ENCODE peak calls at places on chromosomes 7 and 10, in ten cellular contexts. One of them, this sample, is unnamed.

GRCh38 chr7:104791065-104791464 is 222.9 kb upstream of the KMT2E start:
- DNase-seq in CD8-positive, alpha-beta memory T cell: no peak
- DNase-seq in AG10803: no peak
- DNase-seq in upper lobe of right lung: no peak
- DNase-seq in aorta: no peak
- DNase-seq in cardiac fibroblast: peak
- DNase-seq in AG04450: no peak
- DNase-seq in fibroblast of mammary gland: no peak
- DNase-seq in cardiac muscle cell: no peak
- DNase-seq in lung: no peak
- DNase-seq in this sample: no peak

GRCh38 chr7:118949031-118949430 is 724.5 kb downstream of the ANKRD7 start:
- DNase-seq in AG10803: no peak
- DNase-seq in AG04450: no peak
- DNase-seq in aorta: no peak
- DNase-seq in lung: no peak
- DNase-seq in fibroblast of mammary gland: peak
- DNase-seq in upper lobe of right lung: no peak
- DNase-seq in CD8-positive, alpha-beta memory T cell: no peak
- DNase-seq in cardiac fibroblast: no peak
- DNase-seq in cardiac muscle cell: no peak
- DNase-seq in this sample: no peak

GRCh38 chr7:148095066-148095465 is 495.5 kb upstream of the C7orf33 start:
- DNase-seq in fibroblast of mammary gland: no peak
- DNase-seq in CD8-positive, alpha-beta memory T cell: no peak
- DNase-seq in aorta: no peak
- DNase-seq in cardiac fibroblast: no peak
- DNase-seq in cardiac muscle cell: no peak
- DNase-seq in upper lobe of right lung: no peak
- DNase-seq in AG04450: no peak
- DNase-seq in lung: no peak
- DNase-seq in AG10803: no peak
- DNase-seq in this sample: no peak

GRCh38 chr7:50315193-50315592 is 10.7 kb downstream of the IKZF1 start:
- DNase-seq in fibroblast of mammary gland: no peak
- DNase-seq in upper lobe of right lung: no peak
- DNase-seq in aorta: no peak
- DNase-seq in cardiac fibroblast: no peak
- DNase-seq in AG10803: no peak
- DNase-seq in AG04450: no peak
- DNase-seq in cardiac muscle cell: no peak
- DNase-seq in lung: no peak
- DNase-seq in CD8-positive, alpha-beta memory T cell: no peak
- DNase-seq in this sample: no peak

GRCh38 chr10:129893690-129894089 is 70.4 kb downstream of the EBF3 start:
- DNase-seq in AG04450: no peak
- DNase-seq in AG10803: no peak
- DNase-seq in cardiac muscle cell: no peak
- DNase-seq in fibroblast of mammary gland: no peak
- DNase-seq in lung: no peak
- DNase-seq in cardiac fibroblast: no peak
- DNase-seq in CD8-positive, alpha-beta memory T cell: no peak
- DNase-seq in upper lobe of right lung: no peak
- DNase-seq in aorta: no peak
- DNase-seq in this sample: no peak

GRCh38 chr10:114749014-114749413 is 72.6 kb upstream of the FHIP2A start:
- DNase-seq in AG04450: no peak
- DNase-seq in aorta: no peak
- DNase-seq in CD8-positive, alpha-beta memory T cell: no peak
- DNase-seq in upper lobe of right lung: no peak
- DNase-seq in fibroblast of mammary gland: no peak
- DNase-seq in cardiac muscle cell: peak
- DNase-seq in AG10803: no peak
- DNase-seq in lung: peak
- DNase-seq in cardiac fibroblast: peak
- DNase-seq in this sample: peak

GRCh38 chr10:33860994-33861393 is 526.5 kb upstream of the NRP1 start:
- DNase-seq in fibroblast of mammary gland: no peak
- DNase-seq in AG04450: no peak
- DNase-seq in upper lobe of right lung: no peak
- DNase-seq in CD8-positive, alpha-beta memory T cell: no peak
- DNase-seq in cardiac muscle cell: no peak
- DNase-seq in lung: no peak
- DNase-seq in cardiac fibroblast: no peak
- DNase-seq in aorta: no peak
- DNase-seq in AG10803: peak
- DNase-seq in this sample: no peak

GRCh38 chr10:86971146-86971991 is 3.1 kb downstream of the ADIRF start:
- DNase-seq in aorta: peak
- DNase-seq in CD8-positive, alpha-beta memory T cell: peak
- DNase-seq in AG04450: peak
- DNase-seq in lung: peak
- DNase-seq in fibroblast of mammary gland: peak
- DNase-seq in upper lobe of right lung: peak
- DNase-seq in cardiac muscle cell: peak
- DNase-seq in AG10803: peak
- DNase-seq in cardiac fibroblast: peak
- DNase-seq in this sample: peak

GRCh38 chr10:50917486-50917885 is 32.1 kb upstream of the A1CF start:
- DNase-seq in AG04450: peak
- DNase-seq in CD8-positive, alpha-beta memory T cell: no peak
- DNase-seq in lung: no peak
- DNase-seq in upper lobe of right lung: no peak
- DNase-seq in fibroblast of mammary gland: peak
- DNase-seq in aorta: no peak
- DNase-seq in cardiac fibroblast: peak
- DNase-seq in AG10803: peak
- DNase-seq in cardiac muscle cell: no peak
- DNase-seq in this sample: no peak

GRCh38 chr7:13920053-13920697 is 69.3 kb downstream of the ETV1 start:
- DNase-seq in upper lobe of right lung: no peak
- DNase-seq in lung: no peak
- DNase-seq in AG10803: peak
- DNase-seq in cardiac muscle cell: peak
- DNase-seq in cardiac fibroblast: peak
- DNase-seq in AG04450: peak
- DNase-seq in CD8-positive, alpha-beta memory T cell: no peak
- DNase-seq in fibroblast of mammary gland: peak
- DNase-seq in aorta: no peak
- DNase-seq in this sample: no peak

GRCh38 chr7:16918288-16918895 is 36.6 kb upstream of the AGR3 start:
- DNase-seq in lung: no peak
- DNase-seq in AG10803: peak
- DNase-seq in cardiac fibroblast: peak
- DNase-seq in AG04450: peak
- DNase-seq in CD8-positive, alpha-beta memory T cell: no peak
- DNase-seq in aorta: no peak
- DNase-seq in upper lobe of right lung: no peak
- DNase-seq in cardiac muscle cell: peak
- DNase-seq in fibroblast of mammary gland: peak
- DNase-seq in this sample: peak

GRCh38 chr7:159046300-159046699 is 98.4 kb downstream of the VIPR2 start:
- DNase-seq in upper lobe of right lung: no peak
- DNase-seq in CD8-positive, alpha-beta memory T cell: no peak
- DNase-seq in cardiac fibroblast: no peak
- DNase-seq in cardiac muscle cell: no peak
- DNase-seq in aorta: no peak
- DNase-seq in AG04450: no peak
- DNase-seq in AG10803: no peak
- DNase-seq in fibroblast of mammary gland: no peak
- DNase-seq in lung: no peak
- DNase-seq in this sample: no peak

GRCh38 chr10:42878134-42878820 is 95.7 kb downstream of the BMS1 start:
- DNase-seq in fibroblast of mammary gland: no peak
- DNase-seq in aorta: no peak
- DNase-seq in upper lobe of right lung: no peak
- DNase-seq in cardiac muscle cell: no peak
- DNase-seq in lung: peak
- DNase-seq in cardiac fibroblast: no peak
- DNase-seq in CD8-positive, alpha-beta memory T cell: no peak
- DNase-seq in AG04450: no peak
- DNase-seq in AG10803: no peak
- DNase-seq in this sample: no peak

DNA sequence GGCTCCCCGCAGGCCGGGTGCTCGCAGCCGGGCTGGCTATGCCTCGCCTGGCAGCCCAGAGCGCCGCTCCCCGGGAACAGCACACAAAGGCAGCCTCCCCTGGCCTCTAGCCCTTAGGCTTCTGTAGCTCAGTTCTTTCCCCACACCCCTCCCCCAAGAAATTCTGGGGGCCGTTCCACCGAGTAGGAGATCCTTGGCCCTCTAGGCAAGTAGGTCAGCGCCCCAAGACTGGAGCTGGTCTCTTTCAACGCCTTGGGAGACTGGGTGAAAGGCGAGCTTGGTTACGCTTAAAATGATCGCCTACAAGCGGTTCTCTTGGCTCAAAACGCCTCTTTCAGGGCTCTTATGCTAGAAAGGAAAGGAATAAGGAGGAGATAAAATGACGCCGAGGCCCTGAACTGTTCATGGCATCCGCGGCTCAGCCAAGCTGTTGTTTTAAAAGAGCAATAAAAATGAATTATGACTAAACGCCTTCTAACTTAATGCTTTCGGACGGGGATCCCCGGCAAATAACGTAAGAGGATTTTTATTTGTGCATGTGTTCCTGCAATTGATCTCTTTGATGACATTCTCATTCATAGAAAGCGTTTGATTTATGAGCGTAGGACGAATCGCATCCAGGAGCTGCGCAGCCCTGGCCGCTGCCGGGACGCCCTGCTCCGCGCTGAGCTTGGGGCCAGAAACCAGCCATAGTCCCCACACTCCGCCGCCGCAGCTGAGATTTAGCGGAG is 2.9 kb upstream of the HOXA1 start:
- DNase-seq in AG10803: peak
- DNase-seq in lung: no peak
- DNase-seq in cardiac muscle cell: peak
- DNase-seq in aorta: peak
- DNase-seq in CD8-positive, alpha-beta memory T cell: no peak
- DNase-seq in fibroblast of mammary gland: peak
- DNase-seq in upper lobe of right lung: no peak
- DNase-seq in cardiac fibroblast: no peak
- DNase-seq in AG04450: no peak
- DNase-seq in this sample: no peak
- H3K4me3 ChIP-seq in AG10803: peak
- H3K4me3 ChIP-seq in lung: peak
- H3K4me3 ChIP-seq in cardiac muscle cell: no peak
- H3K4me3 ChIP-seq in aorta: peak
- H3K4me3 ChIP-seq in CD8-positive, alpha-beta memory T cell: no peak
- H3K4me3 ChIP-seq in fibroblast of mammary gland: peak
- H3K4me3 ChIP-seq in upper lobe of right lung: peak
- H3K4me3 ChIP-seq in cardiac fibroblast: peak
- H3K4me3 ChIP-seq in AG04450: peak
- H3K4me3 ChIP-seq in this sample: no peak

GRCh38 chr7:117021366-117021765 is 68.1 kb downstream of the ST7 start:
- DNase-seq in AG04450: no peak
- DNase-seq in cardiac muscle cell: no peak
- DNase-seq in CD8-positive, alpha-beta memory T cell: no peak
- DNase-seq in aorta: no peak
- DNase-seq in upper lobe of right lung: no peak
- DNase-seq in lung: no peak
- DNase-seq in fibroblast of mammary gland: no peak
- DNase-seq in AG10803: no peak
- DNase-seq in cardiac fibroblast: no peak
- DNase-seq in this sample: no peak
- H3K4me3 ChIP-seq in AG04450: peak
- H3K4me3 ChIP-seq in cardiac muscle cell: peak
- H3K4me3 ChIP-seq in CD8-positive, alpha-beta memory T cell: no peak
- H3K4me3 ChIP-seq in aorta: peak
- H3K4me3 ChIP-seq in upper lobe of right lung: no peak
- H3K4me3 ChIP-seq in lung: no peak
- H3K4me3 ChIP-seq in fibroblast of mammary gland: no peak
- H3K4me3 ChIP-seq in AG10803: no peak
- H3K4me3 ChIP-seq in cardiac fibroblast: peak
- H3K4me3 ChIP-seq in this sample: no peak

GRCh38 chr7:155785536-155785935 is 26.7 kb downstream of the SHH start:
- DNase-seq in CD8-positive, alpha-beta memory T cell: no peak
- DNase-seq in upper lobe of right lung: no peak
- DNase-seq in aorta: no peak
- DNase-seq in cardiac fibroblast: no peak
- DNase-seq in lung: no peak
- DNase-seq in cardiac muscle cell: no peak
- DNase-seq in fibroblast of mammary gland: peak
- DNase-seq in AG04450: no peak
- DNase-seq in AG10803: no peak
- DNase-seq in this sample: no peak

GRCh38 chr7:155787171-155787851 is 25.0 kb downstream of the SHH start:
- DNase-seq in cardiac muscle cell: peak
- DNase-seq in lung: no peak
- DNase-seq in cardiac fibroblast: peak
- DNase-seq in aorta: peak
- DNase-seq in AG10803: peak
- DNase-seq in CD8-positive, alpha-beta memory T cell: no peak
- DNase-seq in AG04450: no peak
- DNase-seq in fibroblast of mammary gland: no peak
- DNase-seq in upper lobe of right lung: no peak
- DNase-seq in this sample: no peak

GRCh38 chr7:155788616-155789000 is 23.7 kb downstream of the SHH start:
- DNase-seq in fibroblast of mammary gland: no peak
- DNase-seq in upper lobe of right lung: no peak
- DNase-seq in cardiac fibroblast: no peak
- DNase-seq in AG04450: no peak
- DNase-seq in aorta: no peak
- DNase-seq in AG10803: no peak
- DNase-seq in CD8-positive, alpha-beta memory T cell: no peak
- DNase-seq in lung: no peak
- DNase-seq in cardiac muscle cell: no peak
- DNase-seq in this sample: no peak

GRCh38 chr7:155789001-155789725 is 23.1 kb downstream of the SHH start:
- DNase-seq in AG04450: no peak
- DNase-seq in AG10803: no peak
- DNase-seq in upper lobe of right lung: no peak
- DNase-seq in cardiac muscle cell: no peak
- DNase-seq in cardiac fibroblast: no peak
- DNase-seq in CD8-positive, alpha-beta memory T cell: no peak
- DNase-seq in lung: no peak
- DNase-seq in aorta: no peak
- DNase-seq in fibroblast of mammary gland: no peak
- DNase-seq in this sample: no peak

DNA sequence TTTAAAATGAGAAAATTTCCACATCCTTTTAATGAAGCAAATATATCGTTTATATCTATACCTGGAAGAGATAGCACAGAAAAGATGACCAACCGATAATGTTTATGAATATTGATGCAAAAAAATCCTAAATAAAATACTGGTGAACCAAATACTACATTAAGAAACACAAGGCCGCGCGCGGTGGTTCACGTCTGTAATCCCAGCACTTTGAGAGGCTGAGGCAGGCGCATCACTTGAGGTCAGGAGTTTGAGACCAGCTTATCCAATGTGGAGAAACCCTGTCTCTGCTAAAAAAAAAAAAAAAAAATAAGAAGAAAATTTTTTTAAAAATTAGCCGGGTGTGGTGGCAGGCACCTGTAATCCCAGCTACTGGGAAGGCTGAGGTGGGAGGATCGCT is 25.8 kb downstream of the SHH start:
- DNase-seq in fibroblast of mammary gland: no peak
- DNase-seq in lung: no peak
- DNase-seq in aorta: no peak
- DNase-seq in AG10803: no peak
- DNase-seq in cardiac muscle cell: no peak
- DNase-seq in cardiac fibroblast: no peak
- DNase-seq in AG04450: no peak
- DNase-seq in upper lobe of right lung: no peak
- DNase-seq in CD8-positive, alpha-beta memory T cell: no peak
- DNase-seq in this sample: no peak
- H3K4me3 ChIP-seq in fibroblast of mammary gland: no peak
- H3K4me3 ChIP-seq in lung: no peak
- H3K4me3 ChIP-seq in aorta: no peak
- H3K4me3 ChIP-seq in AG10803: no peak
- H3K4me3 ChIP-seq in cardiac muscle cell: no peak
- H3K4me3 ChIP-seq in cardiac fibroblast: peak
- H3K4me3 ChIP-seq in AG04450: no peak
- H3K4me3 ChIP-seq in upper lobe of right lung: no peak
- H3K4me3 ChIP-seq in CD8-positive, alpha-beta memory T cell: no peak
- H3K4me3 ChIP-seq in this sample: no peak

GRCh38 chr7:138157702-138158101 is 81.4 kb downstream of the AKR1D1 start:
- DNase-seq in aorta: no peak
- DNase-seq in fibroblast of mammary gland: no peak
- DNase-seq in cardiac fibroblast: no peak
- DNase-seq in upper lobe of right lung: no peak
- DNase-seq in cardiac muscle cell: no peak
- DNase-seq in CD8-positive, alpha-beta memory T cell: no peak
- DNase-seq in AG04450: no peak
- DNase-seq in lung: no peak
- DNase-seq in AG10803: no peak
- DNase-seq in this sample: no peak
- H3K4me3 ChIP-seq in aorta: no peak
- H3K4me3 ChIP-seq in fibroblast of mammary gland: no peak
- H3K4me3 ChIP-seq in cardiac fibroblast: no peak
- H3K4me3 ChIP-seq in upper lobe of right lung: no peak
- H3K4me3 ChIP-seq in cardiac muscle cell: no peak
- H3K4me3 ChIP-seq in CD8-positive, alpha-beta memory T cell: no peak
- H3K4me3 ChIP-seq in AG04450: no peak
- H3K4me3 ChIP-seq in lung: no peak
- H3K4me3 ChIP-seq in AG10803: no peak
- H3K4me3 ChIP-seq in this sample: no peak

This sample was measured in Jurkat, Clone E6-1.